ENCODE peak calls at places on chromosome 16, in seven cellular contexts. R is PC-3, I is astrocyte, X is PC-9, O is fibroblast of lung, K is GM23338, E is endothelial cell of umbilical vein. Z is an unnamed sample.

GRCh38 chr16:2226245-2226793 is 2.9 kb downstream of the E4F1 start:
- DNase-seq in X (no peak), K (no peak), O (no peak), I (no peak), E (no peak), R (peak), Z (no peak)

GRCh38 chr16:265711-266110 is 10.0 kb downstream of the RGS11 start:
- DNase-seq in I (no peak), E (no peak), X (no peak), O (no peak), R (no peak), K (no peak), Z (no peak)

GRCh38 chr16:70788668-70789161 is 12.2 kb downstream of the VAC14 start:
- DNase-seq in K (no peak), R (no peak), I (no peak), O (peak), E (no peak), X (no peak), Z (no peak)

GRCh38 chr16:23207485-23207884 is 24.9 kb downstream of the SCNN1G start:
- DNase-seq in R (no peak), E (no peak), I (no peak), O (no peak), X (no peak), K (no peak), Z (no peak)

GRCh38 chr16:84158455-84158854 is 13.3 kb downstream of the DNAAF1 start:
- DNase-seq in R (no peak), O (no peak), X (no peak), I (no peak), K (no peak), E (no peak), Z (no peak)

GRCh38 chr16:66925322-66925840 is at the start of gene RRAD:
- DNase-seq in R (no peak), E (peak), O (peak), K (peak), X (no peak), I (no peak), Z (no peak)

GRCh38 chr16:21179126-21179982 is 20.9 kb downstream of the LDAF1 start:
- DNase-seq in K (no peak), E (no peak), I (no peak), O (no peak), X (no peak), R (no peak), Z (no peak)

GRCh38 chr16:11484691-11485258 is 101.9 kb downstream of the LITAF start:
- DNase-seq in K (no peak), X (no peak), O (peak), E (peak), I (no peak), R (no peak), Z (no peak)

GRCh38 chr16:50751528-50751927 is 9.6 kb downstream of the CYLD start:
- DNase-seq in E (no peak), K (no peak), O (no peak), R (no peak), X (no peak), I (no peak), Z (no peak)

GRCh38 chr16:28904363-28904762 is 20.7 kb downstream of the RABEP2 start:
- DNase-seq in O (no peak), E (no peak), X (no peak), K (no peak), I (no peak), R (no peak), Z (no peak)

GRCh38 chr16:12204601-12205000 is 228.1 kb downstream of the SNX29 start:
- DNase-seq in R (no peak), E (no peak), I (no peak), O (no peak), K (no peak), X (no peak), Z (no peak)

GRCh38 chr16:10740000-10740844 is 3.4 kb upstream of the NUBP1 start:
- DNase-seq in O (no peak), K (no peak), X (no peak), I (no peak), R (no peak), E (no peak), Z (no peak)

GRCh38 chr16:67428146-67428731 is 2.7 kb upstream of the HSD11B2 start:
- DNase-seq in X (peak), O (peak), R (peak), I (no peak), E (peak), K (peak), Z (no peak)

GRCh38 chr16:50711862-50712567 is 18.6 kb downstream of the NOD2 start:
- DNase-seq in K (no peak), X (no peak), O (no peak), E (no peak), I (no peak), R (no peak), Z (no peak)

DNA sequence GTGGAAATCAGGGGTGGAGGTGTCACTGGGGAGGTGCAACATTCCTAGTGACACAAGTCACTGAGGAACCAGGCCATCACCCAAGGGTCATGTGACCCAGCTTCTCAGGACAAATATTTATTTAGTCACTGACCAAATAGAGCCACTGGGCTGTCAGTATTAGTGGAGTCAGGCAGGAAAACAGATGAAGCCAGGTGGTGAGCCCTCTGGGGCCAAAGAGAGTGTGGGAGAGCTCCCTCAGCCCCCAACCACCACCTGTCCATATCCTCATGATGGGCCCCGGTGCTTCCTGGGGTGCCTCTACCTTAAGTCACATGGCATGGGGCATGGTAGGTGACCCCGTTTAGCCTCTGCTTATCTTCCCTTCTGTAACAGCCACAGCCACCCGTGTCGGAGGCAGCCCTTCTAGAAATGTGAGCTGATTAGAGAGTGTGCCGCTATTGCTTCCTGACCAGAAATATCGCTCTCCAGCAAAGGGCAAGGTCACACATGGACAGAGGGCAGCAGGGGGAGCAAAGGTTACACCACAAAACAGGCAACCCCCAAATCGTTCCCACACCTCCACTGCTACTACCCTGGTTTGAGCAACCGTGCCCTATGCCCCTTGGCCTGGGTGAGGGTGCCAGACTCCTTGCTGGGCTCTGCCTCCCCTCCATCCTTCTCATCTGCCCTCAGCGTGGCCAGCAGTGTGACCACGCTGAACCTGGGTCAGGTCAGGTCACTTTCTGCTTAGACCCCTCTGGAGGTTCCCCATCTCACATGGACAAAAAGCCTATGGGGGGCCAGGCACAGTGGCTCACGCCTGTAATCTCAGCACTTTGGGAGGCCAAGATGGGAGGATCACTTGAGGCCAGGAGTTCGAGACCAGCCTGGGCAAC is 8.6 kb upstream of the AKTIP start:
- DNase-seq in O (no peak), E (no peak), R (peak), K (no peak), I (no peak), X (peak), Z (no peak)
- H3K27ac ChIP-seq in O (no peak), E (peak), R (no peak), K (no peak), I (no peak), X (no peak), Z (no peak)

GRCh38 chr16:56657555-56658430 is at the start of gene MT1F:
- DNase-seq in K (peak), O (peak), R (peak), X (peak), E (peak), I (peak), Z (peak)
- TF ChIP-seq EZH2 in K (peak), O (no peak), R (no peak), X (no peak), E (no peak), I (peak), Z (no peak)

DNA sequence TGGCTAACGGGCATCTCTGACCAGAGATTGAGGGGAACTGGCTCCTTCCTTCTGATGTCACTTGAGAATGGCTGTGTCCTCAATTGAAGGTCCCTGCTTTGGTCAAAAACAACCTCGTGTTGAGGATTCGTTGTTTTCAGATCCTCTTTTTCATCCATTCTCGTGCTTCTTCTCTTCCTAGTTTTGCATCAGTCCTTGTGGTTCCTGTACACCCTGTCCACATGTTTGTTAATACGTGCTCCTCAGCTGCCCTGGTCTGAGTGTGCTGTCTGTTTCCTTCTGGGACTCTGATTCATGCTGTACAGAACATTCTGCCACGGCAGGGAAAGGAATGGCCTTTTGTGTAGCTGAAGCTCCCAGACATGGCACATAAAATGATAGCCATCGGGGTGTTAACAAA is 863.2 kb upstream of the GOT2 start:
- DNase-seq in K (no peak), O (no peak), R (no peak), X (no peak), E (no peak), I (no peak), Z (no peak)
- H2AFZ ChIP-seq in K (no peak), O (peak), R (peak), X (no peak), E (no peak), I (peak), Z (no peak)

GRCh38 chr16:54957403-54957802 is 26.7 kb downstream of the IRX5 start:
- DNase-seq in I (no peak), K (peak), E (no peak), O (no peak), X (peak), R (peak), Z (no peak)
- H3K27ac ChIP-seq in I (no peak), K (no peak), E (no peak), O (no peak), X (no peak), R (no peak), Z (no peak)